ENCODE peak calls at places on chromosomes 12 and 14, in eight cellular contexts. T, H, B, P, J, M, G and S are unnamed samples.

GRCh38 chr12:32302218-32302826 is 97.0 kb upstream of the FGD4 start:
- DNase-seq in P (no peak), G (no peak), B (peak; percentile 64), J (peak; percentile 30), T (peak; percentile 27), M (no peak), H (no peak), S (no peak)

GRCh38 chr14:81164167-81164774 is 56.5 kb downstream of the GTF2A1 start:
- DNase-seq in H (peak; percentile 31), T (peak; percentile 69), J (peak; percentile 73), G (no peak), P (peak; percentile 77), M (peak; percentile 30), B (peak; percentile 60), S (peak; percentile 62)

GRCh38 chr12:27244680-27245005 is 557 bp downstream of the STK38L start:
- DNase-seq in M (no peak), H (no peak), G (no peak), J (no peak), T (no peak), B (no peak), P (peak; percentile 58), S (no peak)

GRCh38 chr12:19867151-19867550 is 427.9 kb downstream of the AEBP2 start:
- DNase-seq in G (no peak), B (no peak), T (no peak), J (no peak), P (no peak), M (peak; percentile 58), H (no peak), S (no peak)

GRCh38 chr12:13218641-13219040 is 22.1 kb downstream of the EMP1 start:
- DNase-seq in P (no peak), G (no peak), T (no peak), H (no peak), J (no peak), B (no peak), M (no peak), S (no peak)

GRCh38 chr12:127025545-127025944 is 1241.4 kb upstream of the TMEM132C start:
- DNase-seq in M (no peak), G (no peak), B (no peak), H (no peak), J (no peak), T (no peak), P (no peak), S (no peak)

GRCh38 chr14:69553221-69553620 is 21.4 kb downstream of the CCDC177 start:
- DNase-seq in M (no peak), P (peak; percentile 75), J (peak; percentile 65), B (no peak), G (no peak), H (no peak), T (no peak), S (no peak)

GRCh38 chr14:104036250-104036649 is 49.2 kb upstream of the ASPG start:
- DNase-seq in H (no peak), B (no peak), T (no peak), M (no peak), P (no peak), G (no peak), J (no peak), S (no peak)

GRCh38 chr14:47277703-47278102 is 397.7 kb downstream of the MDGA2 start:
- DNase-seq in H (no peak), P (no peak), T (no peak), M (no peak), B (no peak), G (no peak), J (peak; percentile 7), S (no peak)

GRCh38 chr14:93984987-93985410 is 8.6 kb upstream of the ASB2 start:
- DNase-seq in T (no peak), J (peak; percentile 74), H (no peak), P (peak; percentile 91), B (peak; percentile 77), M (peak; percentile 54), G (no peak), S (peak; percentile 67)

GRCh38 chr14:22276913-22277816 is 311.9 kb downstream of the DAD1 start:
- DNase-seq in G (no peak), J (peak; percentile 50), T (no peak), B (no peak), H (no peak), M (no peak), P (peak; percentile 35), S (no peak)

GRCh38 chr12:131011165-131012079 is 57.7 kb downstream of the ADGRD1 start:
- DNase-seq in M (no peak), H (no peak), G (no peak), B (no peak), T (no peak), P (no peak), J (no peak), S (no peak)

GRCh38 chr12:76313289-76313688 is 34.9 kb downstream of the BBS10 start:
- DNase-seq in T (no peak), G (no peak), H (no peak), B (no peak), J (no peak), P (no peak), M (no peak), S (no peak)

GRCh38 chr12:103745962-103746361 is 95.1 kb downstream of the NT5DC3 start:
- DNase-seq in J (no peak), P (no peak), T (no peak), M (no peak), B (peak; percentile 12), H (no peak), G (no peak), S (no peak)

GRCh38 chr12:24425601-24425970 is 476.1 kb upstream of the SOX5 start:
- DNase-seq in B (no peak), P (peak; percentile 86), H (no peak), G (no peak), T (no peak), M (no peak), J (peak; percentile 26), S (no peak)

GRCh38 chr14:100786820-100787219 is 39.1 kb upstream of the MEG3 start:
- DNase-seq in B (no peak), P (no peak), H (no peak), T (no peak), M (no peak), J (no peak), G (no peak), S (no peak)

GRCh38 chr12:11886339-11886738 is 184.4 kb upstream of the BCL2L14 start:
- DNase-seq in J (no peak), T (no peak), H (no peak), M (no peak), G (no peak), B (no peak), P (no peak), S (no peak)

GRCh38 chr12:115135800-115136211 is 451.8 kb upstream of the TBX3 start:
- DNase-seq in B (no peak), J (peak; percentile 50), M (peak; percentile 72), P (peak; percentile 49), T (no peak), H (no peak), G (no peak), S (no peak)

GRCh38 chr14:78341827-78342389 is 171.7 kb downstream of the NRXN3 start:
- DNase-seq in T (no peak), M (no peak), P (no peak), G (no peak), H (no peak), B (no peak), J (no peak), S (no peak)

GRCh38 chr12:76158518-76159321 is 74.2 kb upstream of the NAP1L1 start:
- DNase-seq in J (peak; percentile 73), H (peak; percentile 43), M (peak; percentile 34), P (peak; percentile 84), B (peak; percentile 54), T (peak; percentile 82), G (peak; percentile 45), S (peak; percentile 44)

GRCh38 chr14:96772929-96773328 is 24.3 kb upstream of the VRK1 start:
- DNase-seq in P (no peak), B (no peak), H (no peak), J (no peak), T (no peak), M (no peak), G (no peak), S (no peak)

GRCh38 chr14:65290830-65291229 is 121.7 kb upstream of the FUT8 start:
- DNase-seq in M (no peak), P (peak; percentile 85), G (no peak), H (no peak), T (no peak), J (no peak), B (no peak), S (no peak)

GRCh38 chr14:71371711-71372396 is 464.6 kb downstream of the PCNX1 start:
- DNase-seq in T (no peak), B (no peak), M (no peak), J (peak; percentile 15), P (peak; percentile 75), G (no peak), H (no peak), S (no peak)

GRCh38 chr12:76820888-76821482 is 57.1 kb downstream of the ZDHHC17 start:
- DNase-seq in M (no peak), B (peak; percentile 47), J (peak; percentile 50), P (peak; percentile 47), T (no peak), H (no peak), G (no peak), S (peak; percentile 52)

GRCh38 chr12:6332459-6332858 is 9.4 kb downstream of the TNFRSF1A start:
- DNase-seq in B (no peak), H (no peak), G (no peak), T (no peak), J (no peak), P (peak; percentile 90), M (no peak), S (no peak)

GRCh38 chr14:68376067-68376810 is 416.6 kb downstream of the ZFP36L1 start:
- DNase-seq in J (no peak), M (no peak), G (no peak), T (no peak), P (no peak), B (no peak), H (no peak), S (no peak)

GRCh38 chr12:9651265-9651729 is 18.2 kb upstream of the CLEC2D start:
- DNase-seq in J (no peak), P (peak; percentile 67), M (no peak), T (peak; percentile 86), G (no peak), B (no peak), H (no peak), S (no peak)

GRCh38 chr14:22653012-22653621 is 9.0 kb upstream of the OR6J1 start:
- DNase-seq in G (no peak), B (peak; percentile 79), P (peak; percentile 74), H (peak; percentile 45), T (peak; percentile 63), J (peak; percentile 80), M (no peak), S (peak; percentile 85)

GRCh38 chr12:86572455-86572854 is 316.3 kb upstream of the MGAT4C start:
- DNase-seq in M (no peak), B (no peak), T (no peak), P (no peak), G (no peak), H (no peak), J (no peak), S (no peak)

GRCh38 chr14:61564623-61565091 is 130.7 kb upstream of the HIF1A start:
- DNase-seq in J (peak; percentile 82), G (no peak), B (no peak), P (peak; percentile 97), M (no peak), H (no peak), T (no peak), S (peak; percentile 41)

GRCh38 chr14:75540479-75540851 is 18.2 kb downstream of the BATF start:
- DNase-seq in M (no peak), G (no peak), P (no peak), B (no peak), J (no peak), T (no peak), H (no peak), S (no peak)

GRCh38 chr14:65421201-65421981 is 8.9 kb downstream of the FUT8 start:
- DNase-seq in H (no peak), J (no peak), T (no peak), G (no peak), M (no peak), B (no peak), P (peak; percentile 78), S (no peak)

GRCh38 chr12:51200156-51200555 is 17.7 kb downstream of the POU6F1 start:
- DNase-seq in J (no peak), H (no peak), M (no peak), P (no peak), B (no peak), T (no peak), G (no peak), S (no peak)

GRCh38 chr14:26765301-26765700 is 167.5 kb upstream of the NOVA1 start:
- DNase-seq in M (no peak), B (no peak), P (no peak), T (no peak), J (no peak), G (no peak), H (no peak), S (no peak)